ENCODE peak calls at places on chromosomes 16 and 17, in five cellular contexts. X is RCC 7860, J is HEK293T, S is NCI-H524, I is amniotic stem cell. V is an unnamed sample.

GRCh38 chr17:82794781-82795505 is 43.1 kb downstream of the TBCD start:
- DNase-seq in J (no peak), I (no peak), X (no peak), S (no peak), V (no peak)

GRCh38 chr17:50238594-50239287 is 35.5 kb upstream of the TMEM92 start:
- DNase-seq in J (no peak), X (peak; percentile 23), I (no peak), S (no peak), V (no peak)

GRCh38 chr17:44202756-44203155 is 3.1 kb upstream of the ATXN7L3 start:
- DNase-seq in X (no peak), J (no peak), I (no peak), S (no peak), V (no peak)

GRCh38 chr16:83956336-83957289 is 3.6 kb downstream of the OSGIN1 start:
- DNase-seq in I (peak; percentile 48), J (peak; percentile 85), X (peak; percentile 43), S (peak; percentile 89), V (peak; percentile 85)

GRCh38 chr16:81630632-81631026 is 148.5 kb upstream of the PLCG2 start:
- DNase-seq in X (no peak), J (no peak), I (no peak), S (peak; percentile 100), V (no peak)

GRCh38 chr17:80794281-80795089 is 197.2 kb upstream of the CHMP6 start:
- DNase-seq in X (no peak), I (no peak), J (no peak), S (no peak), V (no peak)

GRCh38 chr16:88962478-88963152 is 14.4 kb downstream of the CBFA2T3 start:
- DNase-seq in I (no peak), S (no peak), X (no peak), J (no peak), V (no peak)

GRCh38 chr16:24652209-24652712 is 77.2 kb upstream of the TNRC6A start:
- DNase-seq in J (no peak), X (no peak), I (no peak), S (peak; percentile 17), V (no peak)

GRCh38 chr17:68184816-68185436 is 62.9 kb upstream of the AMZ2 start:
- DNase-seq in J (no peak), I (no peak), S (no peak), X (no peak), V (no peak)

GRCh38 chr17:29595943-29596774 is 3.2 kb downstream of the ANKRD13B start:
- DNase-seq in I (no peak), J (no peak), S (no peak), X (no peak), V (no peak)

GRCh38 chr16:1640261-1640956 is 28.2 kb downstream of the CRAMP1 start:
- DNase-seq in I (no peak), J (no peak), X (no peak), S (no peak), V (no peak)

GRCh38 chr17:41863074-41863843 is 2.0 kb downstream of the KLHL11 start:
- DNase-seq in S (peak; percentile 18), I (no peak), J (no peak), X (no peak), V (no peak)

GRCh38 chr17:57468932-57469775 is 212.8 kb downstream of the MSI2 start:
- DNase-seq in I (no peak), S (peak; percentile 13), X (no peak), J (no peak), V (no peak)

GRCh38 chr16:27256861-27257260 is 11.7 kb downstream of the NSMCE1 start:
- DNase-seq in I (no peak), J (no peak), X (no peak), S (no peak), V (no peak)

GRCh38 chr17:75694536-75694935 is 26.7 kb upstream of the ITGB4 start:
- DNase-seq in I (no peak), X (no peak), J (no peak), S (no peak), V (no peak)

GRCh38 chr17:10447035-10447931 is 22.1 kb downstream of the MYH4 start:
- DNase-seq in I (no peak), X (no peak), J (no peak), S (no peak), V (no peak)

GRCh38 chr16:29974291-29975133 is 844 bp downstream of the TAOK2 start:
- DNase-seq in I (no peak), S (peak; percentile 34), X (no peak), J (no peak), V (no peak)

GRCh38 chr16:66439051-66439730 is 12.1 kb downstream of the BEAN1 start:
- DNase-seq in J (no peak), S (no peak), I (no peak), X (no peak), V (no peak)

GRCh38 chr17:79981661-79982101 is 54.0 kb downstream of the TBC1D16 start:
- DNase-seq in S (no peak), I (no peak), J (no peak), X (no peak), V (no peak)

GRCh38 chr17:73027130-73027741 is 65.3 kb downstream of the SLC39A11 start:
- DNase-seq in X (no peak), J (no peak), S (no peak), I (peak; percentile 61), V (no peak)

GRCh38 chr16:81460075-81460474 is 15.5 kb downstream of the CMIP start:
- DNase-seq in I (no peak), S (no peak), J (no peak), X (no peak), V (no peak)

GRCh38 chr17:30237296-30238002 is 2.0 kb upstream of the SLC6A4 start:
- DNase-seq in X (no peak), S (no peak), J (no peak), I (no peak), V (no peak)

V was measured in RKO.